ENCODE peak calls at places on chromosomes 4 and X, in nine cellular contexts. One of them, this sample, is unnamed.
A peak's percentile ranks its signal among the peaks of the same experiment; 100 is the strongest.

GRCh38 chrX:120251471-120252011 is 929 bp downstream of the ZBTB33 start:
- DNase-seq in GM23338: peak; percentile 32
- DNase-seq in endodermal cell: peak; percentile 51
- DNase-seq in cardiac muscle cell: peak; percentile 46
- DNase-seq in neural crest cell: peak; percentile 4
- DNase-seq in GM13976: no peak
- DNase-seq in astrocyte of the spinal cord: peak; percentile 12
- DNase-seq in Panc1: no peak
- DNase-seq in AG04450: no peak
- DNase-seq in this sample: peak; percentile 1

GRCh38 chrX:109831326-109831985 is 98.4 kb upstream of the ACSL4 start:
- DNase-seq in neural crest cell: no peak
- DNase-seq in astrocyte of the spinal cord: no peak
- DNase-seq in cardiac muscle cell: no peak
- DNase-seq in GM23338: no peak
- DNase-seq in AG04450: no peak
- DNase-seq in Panc1: no peak
- DNase-seq in GM13976: no peak
- DNase-seq in endodermal cell: no peak
- DNase-seq in this sample: no peak

GRCh38 chr4:143399113-143399949 is 62.7 kb downstream of the GAB1 start:
- DNase-seq in AG04450: no peak
- DNase-seq in neural crest cell: no peak
- DNase-seq in GM23338: peak; percentile 80
- DNase-seq in GM13976: no peak
- DNase-seq in Panc1: peak; percentile 22
- DNase-seq in astrocyte of the spinal cord: peak; percentile 29
- DNase-seq in cardiac muscle cell: peak; percentile 38
- DNase-seq in endodermal cell: no peak
- DNase-seq in this sample: peak; percentile 49

GRCh38 chr4:140094701-140095420 is 59.1 kb downstream of the MAML3 start:
- DNase-seq in neural crest cell: no peak
- DNase-seq in endodermal cell: peak; percentile 97
- DNase-seq in Panc1: no peak
- DNase-seq in astrocyte of the spinal cord: peak; percentile 74
- DNase-seq in cardiac muscle cell: no peak
- DNase-seq in AG04450: no peak
- DNase-seq in GM13976: no peak
- DNase-seq in GM23338: peak; percentile 57
- DNase-seq in this sample: no peak

GRCh38 chrX:18410038-18410437 is 15.4 kb upstream of the CDKL5 start:
- DNase-seq in astrocyte of the spinal cord: peak; percentile 20
- DNase-seq in GM13976: no peak
- DNase-seq in endodermal cell: no peak
- DNase-seq in AG04450: no peak
- DNase-seq in GM23338: peak; percentile 31
- DNase-seq in cardiac muscle cell: peak; percentile 58
- DNase-seq in neural crest cell: no peak
- DNase-seq in Panc1: no peak
- DNase-seq in this sample: peak; percentile 35

GRCh38 chrX:95056901-95057300 is 1382.9 kb downstream of the FAM133A start:
- DNase-seq in GM13976: no peak
- DNase-seq in endodermal cell: no peak
- DNase-seq in Panc1: no peak
- DNase-seq in astrocyte of the spinal cord: peak; percentile 49
- DNase-seq in neural crest cell: no peak
- DNase-seq in AG04450: no peak
- DNase-seq in cardiac muscle cell: peak; percentile 30
- DNase-seq in GM23338: peak; percentile 9
- DNase-seq in this sample: peak; percentile 20

GRCh38 chrX:68985135-68985725 is 156.4 kb downstream of the EFNB1 start:
- DNase-seq in astrocyte of the spinal cord: no peak
- DNase-seq in endodermal cell: no peak
- DNase-seq in GM13976: peak; percentile 6
- DNase-seq in AG04450: no peak
- DNase-seq in neural crest cell: no peak
- DNase-seq in GM23338: peak; percentile 1
- DNase-seq in cardiac muscle cell: no peak
- DNase-seq in Panc1: no peak
- DNase-seq in this sample: no peak

GRCh38 chr4:136637071-136637777 is 895.1 kb downstream of the PCDH18 start:
- DNase-seq in GM13976: peak; percentile 27
- DNase-seq in endodermal cell: peak; percentile 86
- DNase-seq in cardiac muscle cell: peak; percentile 20
- DNase-seq in astrocyte of the spinal cord: peak; percentile 8
- DNase-seq in Panc1: no peak
- DNase-seq in AG04450: no peak
- DNase-seq in neural crest cell: peak; percentile 44
- DNase-seq in GM23338: peak; percentile 83
- DNase-seq in this sample: no peak

GRCh38 chr4:182142146-182143085 is 100.8 kb upstream of the TENM3 start:
- DNase-seq in AG04450: no peak
- DNase-seq in astrocyte of the spinal cord: peak; percentile 65
- DNase-seq in Panc1: no peak
- DNase-seq in endodermal cell: peak; percentile 88
- DNase-seq in GM23338: peak; percentile 81
- DNase-seq in neural crest cell: peak; percentile 31
- DNase-seq in cardiac muscle cell: peak; percentile 58
- DNase-seq in GM13976: no peak
- DNase-seq in this sample: peak; percentile 35
- TF ChIP-seq CTCF in AG04450: peak; percentile 25
- TF ChIP-seq CTCF in astrocyte of the spinal cord: peak; percentile 14
- TF ChIP-seq CTCF in Panc1: no peak
- TF ChIP-seq CTCF in endodermal cell: peak; percentile 35
- TF ChIP-seq CTCF in GM23338: no peak
- TF ChIP-seq CTCF in neural crest cell: no peak
- TF ChIP-seq CTCF in cardiac muscle cell: no peak
- TF ChIP-seq CTCF in GM13976: no peak
- TF ChIP-seq CTCF in this sample: peak; percentile 55

GRCh38 chr4:67883463-67883862 is 339 bp downstream of the TMPRSS11D start:
- DNase-seq in GM13976: no peak
- DNase-seq in AG04450: no peak
- DNase-seq in neural crest cell: no peak
- DNase-seq in endodermal cell: no peak
- DNase-seq in cardiac muscle cell: no peak
- DNase-seq in astrocyte of the spinal cord: no peak
- DNase-seq in GM23338: no peak
- DNase-seq in Panc1: no peak
- DNase-seq in this sample: no peak

GRCh38 chr4:67881226-67881625 is 2.6 kb downstream of the TMPRSS11D start:
- DNase-seq in Panc1: no peak
- DNase-seq in cardiac muscle cell: no peak
- DNase-seq in astrocyte of the spinal cord: no peak
- DNase-seq in endodermal cell: no peak
- DNase-seq in GM23338: no peak
- DNase-seq in GM13976: no peak
- DNase-seq in AG04450: no peak
- DNase-seq in neural crest cell: no peak
- DNase-seq in this sample: no peak

GRCh38 chr4:67883902-67884301 is at the start of gene TMPRSS11D:
- DNase-seq in endodermal cell: no peak
- DNase-seq in GM13976: no peak
- DNase-seq in AG04450: no peak
- DNase-seq in Panc1: no peak
- DNase-seq in cardiac muscle cell: no peak
- DNase-seq in neural crest cell: no peak
- DNase-seq in astrocyte of the spinal cord: no peak
- DNase-seq in GM23338: no peak
- DNase-seq in this sample: no peak

GRCh38 chr4:67885727-67886126 is 1.9 kb upstream of the TMPRSS11D start:
- DNase-seq in Panc1: peak; percentile 75
- DNase-seq in cardiac muscle cell: peak; percentile 57
- DNase-seq in neural crest cell: no peak
- DNase-seq in GM23338: no peak
- DNase-seq in GM13976: no peak
- DNase-seq in endodermal cell: no peak
- DNase-seq in AG04450: peak; percentile 89
- DNase-seq in astrocyte of the spinal cord: peak; percentile 91
- DNase-seq in this sample: peak; percentile 96

GRCh38 chr4:67886281-67886680 is 2.5 kb upstream of the TMPRSS11D start:
- DNase-seq in cardiac muscle cell: peak; percentile 14
- DNase-seq in AG04450: no peak
- DNase-seq in GM23338: no peak
- DNase-seq in astrocyte of the spinal cord: peak; percentile 58
- DNase-seq in neural crest cell: no peak
- DNase-seq in endodermal cell: no peak
- DNase-seq in GM13976: no peak
- DNase-seq in Panc1: peak; percentile 7
- DNase-seq in this sample: peak; percentile 24
- TF ChIP-seq CTCF in cardiac muscle cell: no peak
- TF ChIP-seq CTCF in AG04450: no peak
- TF ChIP-seq CTCF in GM23338: no peak
- TF ChIP-seq CTCF in astrocyte of the spinal cord: no peak
- TF ChIP-seq CTCF in neural crest cell: no peak
- TF ChIP-seq CTCF in endodermal cell: no peak
- TF ChIP-seq CTCF in GM13976: no peak
- TF ChIP-seq CTCF in Panc1: no peak
- TF ChIP-seq CTCF in this sample: no peak

GRCh38 chr4:73609688-73610087 is 10.5 kb downstream of the RASSF6 start:
- DNase-seq in GM23338: no peak
- DNase-seq in endodermal cell: no peak
- DNase-seq in astrocyte of the spinal cord: peak; percentile 76
- DNase-seq in AG04450: peak; percentile 55
- DNase-seq in GM13976: no peak
- DNase-seq in Panc1: no peak
- DNase-seq in cardiac muscle cell: peak; percentile 45
- DNase-seq in neural crest cell: no peak
- DNase-seq in this sample: no peak

GRCh38 chr4:73606465-73606974 is 13.7 kb downstream of the RASSF6 start:
- DNase-seq in GM13976: no peak
- DNase-seq in GM23338: no peak
- DNase-seq in Panc1: no peak
- DNase-seq in cardiac muscle cell: no peak
- DNase-seq in AG04450: no peak
- DNase-seq in astrocyte of the spinal cord: no peak
- DNase-seq in endodermal cell: no peak
- DNase-seq in neural crest cell: no peak
- DNase-seq in this sample: no peak

GRCh38 chr4:73607375-73608026 is 12.7 kb downstream of the RASSF6 start:
- DNase-seq in cardiac muscle cell: no peak
- DNase-seq in neural crest cell: no peak
- DNase-seq in endodermal cell: no peak
- DNase-seq in astrocyte of the spinal cord: no peak
- DNase-seq in AG04450: no peak
- DNase-seq in Panc1: no peak
- DNase-seq in GM13976: no peak
- DNase-seq in GM23338: no peak
- DNase-seq in this sample: no peak

GRCh38 chr4:73612032-73612431 is 8.2 kb downstream of the RASSF6 start:
- DNase-seq in neural crest cell: no peak
- DNase-seq in astrocyte of the spinal cord: no peak
- DNase-seq in GM13976: no peak
- DNase-seq in Panc1: no peak
- DNase-seq in AG04450: no peak
- DNase-seq in endodermal cell: no peak
- DNase-seq in cardiac muscle cell: no peak
- DNase-seq in GM23338: no peak
- DNase-seq in this sample: no peak

DNA sequence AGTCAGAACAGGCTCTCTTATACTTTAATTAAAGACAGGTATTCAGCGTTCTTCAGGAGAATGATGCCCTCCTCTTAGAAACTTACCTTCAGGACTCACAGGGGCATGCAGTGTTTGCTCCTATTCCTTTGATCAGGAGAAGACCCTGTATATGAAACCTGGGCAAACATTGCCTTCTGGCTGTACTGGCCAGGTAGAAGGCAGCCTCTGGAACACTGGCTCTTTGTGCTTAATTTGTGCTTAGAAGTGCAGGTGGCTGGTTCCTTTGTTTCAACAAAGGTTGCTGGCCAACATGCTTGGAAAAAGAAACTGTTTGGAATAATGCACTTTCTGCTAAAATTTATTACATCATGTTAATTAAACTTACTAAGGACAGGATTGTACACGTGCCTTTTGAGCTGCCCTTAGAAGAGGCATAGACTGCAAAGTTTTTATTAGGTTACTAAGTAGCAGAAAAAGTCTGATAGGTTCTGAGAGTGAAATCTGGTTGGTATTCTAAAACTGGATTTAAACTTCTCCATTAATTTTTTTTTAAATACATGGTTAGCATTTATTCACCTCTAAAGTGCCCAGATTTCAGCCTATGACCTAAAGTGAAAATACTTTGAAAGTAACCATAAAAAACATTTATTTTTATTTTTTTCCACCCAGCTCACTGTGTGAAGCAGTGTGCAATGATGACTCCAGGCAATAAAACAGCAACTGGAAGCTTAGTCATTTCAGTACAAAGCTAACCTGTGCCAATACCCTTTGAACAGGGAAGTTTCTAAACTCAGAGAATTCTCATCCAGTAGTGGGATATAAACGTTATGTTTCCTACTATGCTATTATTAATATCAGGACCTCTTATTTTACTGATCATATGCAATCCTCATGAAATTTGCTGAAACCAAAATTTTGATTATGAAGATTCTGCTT is 11.3 kb downstream of the RASSF6 start:
- DNase-seq in GM13976: no peak
- DNase-seq in neural crest cell: no peak
- DNase-seq in AG04450: no peak
- DNase-seq in astrocyte of the spinal cord: peak; percentile 73
- DNase-seq in endodermal cell: no peak
- DNase-seq in GM23338: no peak
- DNase-seq in Panc1: no peak
- DNase-seq in cardiac muscle cell: no peak
- DNase-seq in this sample: peak; percentile 21
- TF ChIP-seq CTCF in GM13976: no peak
- TF ChIP-seq CTCF in neural crest cell: no peak
- TF ChIP-seq CTCF in AG04450: no peak
- TF ChIP-seq CTCF in astrocyte of the spinal cord: no peak
- TF ChIP-seq CTCF in endodermal cell: no peak
- TF ChIP-seq CTCF in GM23338: no peak
- TF ChIP-seq CTCF in Panc1: no peak
- TF ChIP-seq CTCF in cardiac muscle cell: no peak
- TF ChIP-seq CTCF in this sample: no peak

GRCh38 chr4:629916-630641 is 4.7 kb downstream of the PDE6B start:
- DNase-seq in neural crest cell: no peak
- DNase-seq in astrocyte of the spinal cord: no peak
- DNase-seq in GM13976: no peak
- DNase-seq in GM23338: no peak
- DNase-seq in Panc1: no peak
- DNase-seq in AG04450: no peak
- DNase-seq in endodermal cell: peak; percentile 37
- DNase-seq in cardiac muscle cell: no peak
- DNase-seq in this sample: no peak

GRCh38 chr4:627751-628150 is 2.4 kb downstream of the PDE6B start:
- DNase-seq in astrocyte of the spinal cord: no peak
- DNase-seq in AG04450: no peak
- DNase-seq in endodermal cell: no peak
- DNase-seq in neural crest cell: no peak
- DNase-seq in cardiac muscle cell: no peak
- DNase-seq in GM23338: no peak
- DNase-seq in GM13976: no peak
- DNase-seq in Panc1: no peak
- DNase-seq in this sample: no peak

GRCh38 chr4:628346-628745 is 3.0 kb downstream of the PDE6B start:
- DNase-seq in neural crest cell: no peak
- DNase-seq in Panc1: no peak
- DNase-seq in AG04450: no peak
- DNase-seq in GM23338: no peak
- DNase-seq in astrocyte of the spinal cord: no peak
- DNase-seq in endodermal cell: no peak
- DNase-seq in GM13976: no peak
- DNase-seq in cardiac muscle cell: no peak
- DNase-seq in this sample: no peak

GRCh38 chr4:629636-629915 is 4.2 kb downstream of the PDE6B start:
- DNase-seq in GM13976: no peak
- DNase-seq in astrocyte of the spinal cord: no peak
- DNase-seq in endodermal cell: no peak
- DNase-seq in neural crest cell: no peak
- DNase-seq in cardiac muscle cell: no peak
- DNase-seq in AG04450: no peak
- DNase-seq in GM23338: no peak
- DNase-seq in Panc1: no peak
- DNase-seq in this sample: no peak

DNA sequence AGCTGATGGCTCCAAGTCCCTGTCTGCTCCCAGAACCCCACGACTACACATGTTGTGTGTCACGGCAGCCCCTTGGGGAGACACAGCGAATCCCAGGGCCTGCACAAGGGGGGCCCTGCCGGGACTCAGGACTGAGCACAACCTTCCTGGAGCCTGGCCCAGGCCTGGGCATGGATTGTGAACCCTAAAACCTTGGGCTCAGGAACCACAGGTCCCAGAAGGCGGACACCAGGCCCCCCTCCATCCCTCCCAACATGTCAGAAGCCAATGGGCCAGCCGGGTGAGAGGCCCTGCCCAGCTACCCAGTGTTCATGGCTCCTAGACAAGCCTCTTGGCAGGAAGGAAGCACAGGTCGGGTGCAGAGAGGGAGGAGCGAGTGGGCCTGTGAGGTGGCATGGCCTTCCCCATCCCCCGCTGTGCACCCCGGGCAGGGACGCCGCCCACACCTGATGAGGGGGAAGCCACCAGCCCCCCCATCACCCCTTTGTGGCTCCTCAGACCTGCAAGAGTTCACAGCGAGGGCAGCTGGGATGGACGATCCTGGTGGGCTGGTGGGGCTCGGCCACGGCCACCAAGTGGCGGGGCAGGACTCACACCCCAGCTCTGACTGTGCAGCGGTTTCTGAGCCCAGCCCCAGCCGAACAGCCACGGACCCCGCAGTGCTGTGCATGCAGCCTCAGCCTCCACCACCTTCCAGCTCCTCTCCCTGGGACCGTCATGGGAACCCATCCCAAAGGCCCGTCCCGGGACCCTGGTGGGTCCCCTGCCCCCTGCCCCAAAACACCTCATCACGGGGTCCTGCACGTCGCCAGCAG is 3.7 kb downstream of the PDE6B start:
- DNase-seq in neural crest cell: no peak
- DNase-seq in cardiac muscle cell: no peak
- DNase-seq in AG04450: no peak
- DNase-seq in GM13976: no peak
- DNase-seq in Panc1: no peak
- DNase-seq in GM23338: no peak
- DNase-seq in endodermal cell: peak; percentile 35
- DNase-seq in astrocyte of the spinal cord: no peak
- DNase-seq in this sample: no peak
- TF ChIP-seq CTCF in neural crest cell: no peak
- TF ChIP-seq CTCF in cardiac muscle cell: no peak
- TF ChIP-seq CTCF in AG04450: no peak
- TF ChIP-seq CTCF in GM13976: no peak
- TF ChIP-seq CTCF in Panc1: no peak
- TF ChIP-seq CTCF in GM23338: no peak
- TF ChIP-seq CTCF in endodermal cell: no peak
- TF ChIP-seq CTCF in astrocyte of the spinal cord: no peak
- TF ChIP-seq CTCF in this sample: no peak